ENCODE peak calls at places on chromosomes 3 and 15, in eight cellular contexts. T is cardiac fibroblast, A is mammary epithelial cell, I is GM12864, S is fibroblast of the aortic adventitia, K is fibroblast of mammary gland, B is lower lobe of right lung, F is heart left ventricle. L is an unnamed sample.

GRCh38 chr3:156819842-156820686 is 6.1 kb upstream of the LEKR1 start:
- DNase-seq in T (no peak), A (no peak), I (no peak), S (no peak), K (no peak), B (no peak), F (no peak), L (peak)

GRCh38 chr3:121956363-121956762 is 62.2 kb downstream of the SLC15A2 start:
- DNase-seq in T (no peak), A (no peak), I (no peak), S (no peak), K (no peak), B (no peak), F (no peak), L (no peak)

GRCh38 chr3:31054032-31054431 is 159.6 kb upstream of the GADL1 start:
- DNase-seq in T (no peak), A (peak), I (no peak), S (no peak), K (peak), B (no peak), F (no peak), L (no peak)

GRCh38 chr3:195705081-195705991 is 15.4 kb upstream of the MUC20 start:
- DNase-seq in T (no peak), A (no peak), I (no peak), S (no peak), K (no peak), B (no peak), F (no peak), L (no peak)

GRCh38 chr15:50735156-50735555 is 30.4 kb downstream of the SPPL2A start:
- DNase-seq in T (no peak), A (no peak), I (no peak), S (no peak), K (no peak), B (no peak), F (no peak), L (no peak)

GRCh38 chr3:20225769-20226168 is 39.8 kb upstream of the SGO1 start:
- DNase-seq in T (peak), A (peak), I (no peak), S (peak), K (peak), B (no peak), F (no peak), L (peak)

GRCh38 chr3:13122101-13123055 is 49.1 kb upstream of the IQSEC1 start:
- DNase-seq in T (no peak), A (no peak), I (no peak), S (no peak), K (no peak), B (peak), F (no peak), L (no peak)

GRCh38 chr3:127254730-127255129 is 33.1 kb downstream of the PRR20G start:
- DNase-seq in T (peak), A (peak), I (no peak), S (no peak), K (no peak), B (no peak), F (no peak), L (no peak)

GRCh38 chr3:46408853-46409252 is 1.8 kb downstream of the CCRL2 start:
- DNase-seq in T (no peak), A (no peak), I (no peak), S (no peak), K (no peak), B (no peak), F (no peak), L (no peak)

GRCh38 chr3:142976621-142977398 is 13.3 kb upstream of the PAQR9 start:
- DNase-seq in T (peak), A (peak), I (no peak), S (peak), K (peak), B (peak), F (peak), L (peak)

DNA sequence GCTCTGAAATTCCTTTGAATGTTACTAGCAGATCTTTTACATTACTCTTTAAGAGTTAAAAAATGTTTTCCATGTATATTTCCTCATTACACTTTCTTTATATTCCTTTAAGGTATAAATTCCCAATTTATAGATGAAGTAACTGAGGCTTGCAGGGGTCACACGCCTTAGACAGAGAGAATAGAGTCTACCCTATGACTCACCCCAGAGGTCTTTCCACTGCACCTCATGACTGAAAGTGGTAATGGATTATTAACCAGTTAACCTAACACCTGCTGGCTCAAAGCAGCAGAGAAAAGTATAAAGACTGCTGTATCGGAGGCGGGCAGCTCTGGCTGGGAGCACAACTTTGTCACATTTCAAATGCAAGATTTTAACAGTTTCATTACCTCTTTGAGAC is 37.7 kb downstream of the LDHAL6B start:
- DNase-seq in T (no peak), A (no peak), I (peak), S (no peak), K (no peak), B (no peak), F (no peak), L (no peak)
- H3K4me3 ChIP-seq in T (no peak), A (no peak), I (no peak), S (no peak), K (no peak), B (no peak), F (no peak), L (no peak)

GRCh38 chr3:107676469-107677309 is 153.9 kb downstream of the BBX start:
- DNase-seq in T (peak), A (no peak), I (no peak), S (peak), K (peak), B (no peak), F (no peak), L (peak)
- TF ChIP-seq CTCF in T (peak), A (peak), I (peak), S (peak), K (peak), B (peak), F (peak), L (peak)

GRCh38 chr15:40238927-40239591 is at the start of gene PAK6:
- DNase-seq in T (peak), A (peak), I (no peak), S (peak), K (peak), B (peak), F (no peak), L (peak)
- H3K4me3 ChIP-seq in T (peak), A (peak), I (no peak), S (peak), K (no peak), B (peak), F (peak), L (peak)

GRCh38 chr15:45522179-45522930 is at the start of gene SLC30A4:
- DNase-seq in T (peak), A (peak), I (no peak), S (peak), K (peak), B (peak), F (peak), L (peak)
- TF ChIP-seq CTCF in T (no peak), A (peak), I (peak), S (peak), K (no peak), B (peak), F (peak), L (peak)

DNA sequence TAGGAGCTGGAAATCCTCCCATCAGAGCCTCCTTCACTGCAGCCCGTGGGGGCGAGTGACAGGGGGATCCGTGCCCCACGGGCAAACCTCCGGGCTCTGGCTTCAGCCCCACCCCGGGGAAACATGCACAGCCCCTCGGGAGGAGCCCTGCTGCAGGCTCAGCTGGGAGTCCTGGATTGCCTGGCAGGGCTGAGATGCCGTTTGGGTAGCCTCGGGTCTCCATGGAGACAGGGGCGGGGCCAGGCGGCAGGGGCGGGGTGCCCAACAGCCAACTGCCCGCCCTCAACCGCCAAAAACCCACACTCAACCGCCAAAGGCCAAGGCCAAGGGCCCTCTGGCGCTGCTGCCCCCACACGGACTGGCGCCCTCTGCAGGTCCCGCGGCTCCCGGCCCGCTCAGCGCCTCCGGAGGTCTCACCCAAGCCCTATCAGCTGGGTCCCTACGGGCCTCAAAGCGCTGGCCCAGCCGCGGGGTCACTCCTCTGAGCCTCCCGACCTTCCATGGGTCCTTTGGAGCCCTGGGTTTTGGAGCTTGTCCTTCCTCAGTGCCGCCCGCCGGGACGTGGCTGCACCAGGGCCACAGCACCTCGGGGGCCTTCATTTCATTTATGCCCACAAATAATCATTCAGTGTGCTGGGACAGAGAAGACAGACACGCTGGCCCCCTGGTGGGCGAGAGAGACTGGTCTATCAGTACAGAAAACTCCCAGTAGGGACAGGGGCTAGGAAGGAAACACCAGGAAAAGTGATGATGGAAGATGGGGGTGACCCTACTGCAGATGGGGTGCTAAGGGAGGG is 33.5 kb upstream of the ACAD9 start:
- DNase-seq in T (peak), A (peak), I (peak), S (peak), K (peak), B (peak), F (peak), L (peak)
- H3K4me3 ChIP-seq in T (peak), A (peak), I (peak), S (peak), K (peak), B (peak), F (peak), L (peak)

DNA sequence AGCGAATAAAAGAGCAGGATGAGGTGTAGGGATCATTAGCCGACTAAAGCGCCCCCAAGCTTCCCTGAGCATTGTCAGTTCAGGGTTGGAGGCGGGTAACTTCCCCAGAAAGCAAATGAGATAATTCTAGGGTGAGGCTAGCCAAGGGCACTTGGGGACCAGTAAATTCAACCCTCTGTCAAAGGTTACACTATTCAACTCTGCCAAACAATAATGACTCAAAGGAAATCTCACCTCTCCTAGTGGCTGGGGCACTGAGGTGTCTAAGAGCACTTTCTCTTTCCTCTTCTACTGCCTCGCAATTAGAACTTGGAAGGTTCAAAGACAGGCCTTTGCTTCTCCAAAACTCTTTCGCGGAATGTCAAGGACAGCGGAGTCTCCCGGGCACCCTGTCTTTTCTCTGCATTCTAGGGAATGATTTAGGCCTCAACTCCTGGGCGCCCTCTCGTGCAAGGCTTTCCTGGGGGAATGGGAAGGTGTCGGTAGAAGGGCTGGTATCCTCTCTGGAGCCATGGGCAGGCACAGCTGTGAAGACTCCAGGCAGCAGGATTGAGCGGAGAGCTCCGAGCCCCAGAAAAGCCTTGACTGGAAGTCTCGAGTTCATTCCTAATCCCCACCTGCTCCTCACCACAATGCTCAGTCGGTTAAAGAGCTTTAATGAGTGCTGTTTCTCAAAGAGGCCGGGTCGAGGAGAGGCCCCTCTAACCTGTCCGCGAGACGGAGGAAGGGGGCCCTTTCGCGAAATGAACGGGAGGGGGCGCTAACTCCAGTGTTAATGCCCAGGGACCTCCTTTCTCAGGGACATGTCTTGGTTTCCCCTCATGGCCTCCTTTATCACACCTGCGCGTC is 21.9 kb downstream of the ZIC4 start:
- DNase-seq in T (no peak), A (no peak), I (no peak), S (no peak), K (no peak), B (no peak), F (no peak), L (no peak)
- TF ChIP-seq CTCF in T (peak), A (no peak), I (peak), S (peak), K (peak), B (no peak), F (no peak), L (peak)

GRCh38 chr3:54243960-54244359 is 121.6 kb downstream of the CACNA2D3 start:
- DNase-seq in T (no peak), A (no peak), I (no peak), S (no peak), K (no peak), B (no peak), F (no peak), L (no peak)
- H3K4me3 ChIP-seq in T (no peak), A (no peak), I (no peak), S (no peak), K (no peak), B (peak), F (no peak), L (no peak)

GRCh38 chr15:38545179-38545578 is 19.4 kb downstream of the RASGRP1 start:
- DNase-seq in T (peak), A (no peak), I (no peak), S (peak), K (no peak), B (no peak), F (no peak), L (no peak)
- TF ChIP-seq CTCF in T (peak), A (no peak), I (no peak), S (no peak), K (no peak), B (no peak), F (no peak), L (no peak)

DNA sequence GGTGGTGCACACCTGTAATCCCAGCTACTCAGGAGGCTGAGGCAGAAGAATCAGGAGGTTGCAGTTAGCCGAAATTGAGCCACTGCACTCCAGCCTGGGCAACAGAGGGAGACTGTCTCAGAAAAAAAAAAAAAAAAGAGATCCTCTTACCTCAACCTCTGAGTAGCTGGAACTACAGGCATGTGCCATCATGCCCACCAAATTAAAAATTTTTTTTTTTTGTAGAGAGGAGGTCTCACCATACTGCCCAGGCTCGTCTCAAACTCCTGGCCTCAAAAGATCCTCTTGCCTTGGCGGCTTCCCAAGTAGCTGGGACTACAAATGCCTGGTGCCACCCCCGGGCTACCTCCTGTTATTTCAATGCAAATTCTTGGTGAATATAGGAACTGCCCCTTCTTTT is 1.5 kb downstream of the UMPS start:
- DNase-seq in T (no peak), A (peak), I (no peak), S (no peak), K (no peak), B (no peak), F (no peak), L (no peak)
- H3K4me3 ChIP-seq in T (no peak), A (peak), I (peak), S (no peak), K (peak), B (no peak), F (no peak), L (no peak)

L was measured in fibroblast of villous mesenchyme.